ENCODE peak calls at places on chromosomes 12 and 14, in five cellular contexts. G is HepG2; T is CD8-positive, alpha-beta memory T cell; D is upper lobe of left lung; X is CD8-positive, alpha-beta T cell. C is an unnamed sample. For H3K4me1, the result is how much of the 10 kb centered on the place peaks cover.

GRCh38 chr12:100391856-100392255 is 35.0 kb downstream of the SLC17A8 start:
- DNase-seq in X (no peak), T (no peak), G (peak), D (no peak), C (no peak)

GRCh38 chr12:8637244-8637643 is 24.6 kb upstream of the AICDA start:
- DNase-seq in D (no peak), X (no peak), T (no peak), G (no peak), C (no peak)

GRCh38 chr12:128784030-128784770 is 39.6 kb downstream of the SLC15A4 start:
- DNase-seq in X (no peak), D (no peak), G (no peak), T (no peak), C (no peak)

GRCh38 chr12:58496411-58496810 is 423.9 kb downstream of the LRIG3 start:
- DNase-seq in D (no peak), X (no peak), G (no peak), T (no peak), C (no peak)

GRCh38 chr14:48725001-48725734 is 861.0 kb downstream of the RPS29 start:
- DNase-seq in D (no peak), G (no peak), X (no peak), T (no peak), C (no peak)

GRCh38 chr12:108260969-108261368 is 78.1 kb downstream of the CMKLR1 start:
- DNase-seq in X (no peak), T (no peak), D (no peak), G (no peak), C (no peak)

GRCh38 chr14:51880810-51881580 is 20.6 kb downstream of the GNG2 start:
- DNase-seq in T (no peak), D (no peak), X (no peak), G (no peak), C (no peak)

GRCh38 chr14:29548948-29549370 is 378.7 kb downstream of the PRKD1 start:
- DNase-seq in T (no peak), D (no peak), X (no peak), G (peak), C (no peak)

GRCh38 chr12:107337354-107338095 is 244.2 kb upstream of the CRY1 start:
- DNase-seq in X (no peak), G (no peak), D (no peak), T (no peak), C (no peak)

GRCh38 chr14:92986254-92987147 is 63.6 kb downstream of the CHGA start:
- DNase-seq in X (no peak), D (no peak), T (no peak), G (peak), C (no peak)

GRCh38 chr14:68000516-68000915 is 180.9 kb downstream of the RAD51B start:
- DNase-seq in T (no peak), D (no peak), G (no peak), X (no peak), C (no peak)

GRCh38 chr12:113138826-113139225 is 3.3 kb upstream of the RASAL1 start:
- DNase-seq in G (no peak), X (no peak), D (no peak), T (no peak), C (no peak)

GRCh38 chr12:12035229-12035628 is 35.5 kb upstream of the BCL2L14 start:
- DNase-seq in D (no peak), T (no peak), G (no peak), X (no peak), C (no peak)

GRCh38 chr14:35897616-35898111 is 71.5 kb downstream of the BRMS1L start:
- DNase-seq in T (no peak), X (no peak), D (peak), G (peak), C (no peak)

GRCh38 chr12:47813491-47814196 is 6.1 kb downstream of the HDAC7 start:
- DNase-seq in G (no peak), D (peak), X (no peak), T (no peak), C (no peak)

GRCh38 chr12:89706551-89707348 is 1.9 kb downstream of the ATP2B1 start:
- DNase-seq in D (no peak), T (no peak), G (no peak), X (no peak), C (no peak)

GRCh38 chr12:49089831-49090773 is 4.5 kb downstream of the DHH start:
- DNase-seq in G (no peak), T (no peak), D (peak), X (no peak), C (peak)

GRCh38 chr12:67709367-67709954 is 60.9 kb downstream of the DYRK2 start:
- DNase-seq in X (no peak), D (no peak), G (no peak), T (no peak), C (no peak)

GRCh38 chr12:80596509-80596908 is 110.9 kb upstream of the MYF6 start:
- DNase-seq in T (no peak), X (no peak), G (no peak), D (no peak), C (no peak)

GRCh38 chr14:63178912-63179311 is 25.3 kb upstream of the RHOJ start:
- DNase-seq in X (no peak), D (no peak), G (no peak), T (no peak), C (no peak)

GRCh38 chr14:59013672-59014298 is 174.7 kb upstream of the DAAM1 start:
- DNase-seq in T (no peak), X (no peak), G (peak), D (no peak), C (no peak)

GRCh38 chr14:37413050-37413449 is 182.0 kb downstream of the FOXA1 start:
- DNase-seq in D (no peak), T (no peak), X (no peak), G (no peak), C (no peak)

DNA sequence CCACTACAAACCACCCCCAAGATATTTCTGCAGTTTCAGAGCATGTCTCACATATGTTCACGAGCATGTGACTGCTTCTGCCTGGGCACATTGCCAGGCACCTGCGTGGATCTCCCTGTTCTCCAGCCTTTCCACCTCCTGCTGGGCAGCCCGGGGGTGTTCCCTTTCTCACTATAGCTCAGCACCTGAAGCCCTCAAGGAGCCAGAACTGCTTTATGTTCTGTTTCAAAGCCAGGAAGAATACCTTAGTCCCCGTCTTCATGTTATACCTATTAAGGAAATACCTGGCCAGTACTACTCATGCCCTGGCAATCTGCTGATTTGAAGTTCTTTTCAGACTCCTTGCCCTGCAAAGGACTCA is 4.2 kb upstream of the FGF6 start:
- DNase-seq in T (no peak), D (no peak), G (no peak), X (no peak), C (no peak)
- H3K27ac ChIP-seq in T (no peak), D (no peak), G (no peak), X (no peak), C (no peak)

DNA sequence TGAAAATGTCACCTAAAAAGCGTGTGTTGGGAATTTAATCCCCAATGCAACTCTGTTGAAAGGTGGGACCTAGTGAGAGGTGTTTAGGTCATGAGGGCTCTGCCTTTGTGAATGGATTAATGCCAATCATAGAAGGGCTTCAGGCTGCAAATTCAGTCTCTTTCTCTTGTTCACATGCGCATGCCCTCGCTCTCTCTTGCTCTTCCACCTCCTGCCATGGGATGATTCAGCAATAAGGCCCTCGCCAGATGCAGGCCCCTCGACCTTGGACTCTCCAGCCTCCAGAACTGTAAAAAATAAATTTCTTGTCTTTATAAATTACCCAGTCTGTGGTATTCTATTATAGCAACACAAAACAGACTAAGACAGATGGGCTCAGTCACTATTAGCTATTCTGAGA is 55.4 kb downstream of the PLXNC1 start:
- DNase-seq in D (no peak), T (no peak), X (no peak), G (no peak), C (no peak)
- H3K4me1 ChIP-seq in D (under half), T (under half), X (under half), G (half or more), C (under half)

DNA sequence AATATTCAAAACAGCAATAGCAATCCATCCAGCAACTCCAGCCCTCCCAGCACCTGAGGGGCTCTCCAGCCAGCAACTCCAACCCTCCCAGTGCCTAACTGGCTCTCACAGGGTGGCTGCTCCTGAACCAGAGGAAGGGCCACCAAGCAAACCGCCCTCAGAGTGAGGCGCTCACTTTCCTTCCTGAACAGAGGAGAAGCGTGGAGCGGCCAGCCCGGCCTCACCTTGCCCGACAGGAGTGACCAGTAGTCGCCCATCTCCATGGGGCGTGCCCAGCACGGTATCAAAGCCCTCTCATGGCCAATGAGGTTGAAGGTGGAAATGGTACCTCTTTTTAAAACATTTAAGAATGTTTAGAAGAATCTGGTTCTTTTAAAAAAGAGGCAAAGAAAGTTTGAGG is 27.4 kb downstream of the CDC42BPB start:
- DNase-seq in G (no peak), X (no peak), T (no peak), D (no peak), C (peak)
- H3K27ac ChIP-seq in G (no peak), X (no peak), T (no peak), D (no peak), C (peak)

DNA sequence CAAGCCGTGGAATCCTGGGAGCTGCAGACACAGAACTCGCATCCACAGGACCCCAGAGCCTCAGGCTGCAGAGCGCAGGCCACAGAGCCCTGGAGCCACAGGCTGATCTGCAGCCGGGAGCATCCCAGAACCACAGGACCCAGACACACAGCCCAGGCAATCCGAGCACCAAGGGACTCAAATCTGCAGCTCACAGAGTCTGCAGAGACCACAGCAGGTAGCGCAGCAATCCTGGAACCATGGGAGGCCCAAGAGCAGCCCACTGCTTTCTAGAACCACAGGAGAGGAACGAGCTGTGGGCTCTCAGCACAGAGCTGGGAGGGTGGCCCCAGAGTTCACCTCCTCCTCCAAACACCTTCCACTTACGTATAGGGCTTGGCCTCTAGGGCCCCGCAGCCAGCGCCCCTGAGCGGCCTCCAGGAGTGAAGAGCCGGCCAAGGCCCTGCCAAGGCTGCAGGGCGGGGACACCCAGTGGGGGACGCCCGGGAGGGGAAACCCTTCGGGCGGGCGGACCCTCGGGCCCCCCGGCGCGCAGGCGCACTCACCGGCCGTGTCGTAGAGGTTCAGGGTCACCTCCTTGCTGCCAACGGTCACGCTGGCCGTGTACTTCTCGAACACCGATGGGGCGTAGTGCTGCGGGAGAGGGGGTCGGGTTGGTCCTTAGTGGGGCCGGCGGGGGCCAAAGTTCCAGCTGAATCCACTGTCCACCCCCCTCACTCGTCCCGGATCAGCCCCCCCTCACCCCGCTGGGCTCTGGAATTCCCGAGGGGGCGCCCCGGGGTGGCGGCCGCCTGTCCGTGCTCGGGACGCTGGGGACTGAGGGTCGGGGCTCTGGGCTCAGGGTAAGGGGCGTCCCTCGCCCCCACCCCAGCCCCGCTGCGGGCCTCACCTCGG is 634 bp downstream of the RHOF start:
- DNase-seq in X (peak), D (peak), T (peak), G (peak), C (no peak)
- H3K4me1 ChIP-seq in X (half or more), D (half or more), T (half or more), G (half or more), C (under half)

GRCh38 chr14:31162910-31163649 is 44.5 kb downstream of the HECTD1 start:
- DNase-seq in D (no peak), X (no peak), G (no peak), T (no peak), C (no peak)

GRCh38 chr14:31167032-31167431 is 40.6 kb downstream of the HECTD1 start:
- DNase-seq in D (no peak), G (no peak), T (no peak), X (no peak), C (no peak)

GRCh38 chr14:31164115-31164514 is 43.5 kb downstream of the HECTD1 start:
- DNase-seq in G (peak), T (no peak), D (no peak), X (no peak), C (no peak)

GRCh38 chr14:31169877-31170276 is 37.7 kb downstream of the HECTD1 start:
- DNase-seq in D (no peak), X (no peak), T (no peak), G (no peak), C (no peak)

DNA sequence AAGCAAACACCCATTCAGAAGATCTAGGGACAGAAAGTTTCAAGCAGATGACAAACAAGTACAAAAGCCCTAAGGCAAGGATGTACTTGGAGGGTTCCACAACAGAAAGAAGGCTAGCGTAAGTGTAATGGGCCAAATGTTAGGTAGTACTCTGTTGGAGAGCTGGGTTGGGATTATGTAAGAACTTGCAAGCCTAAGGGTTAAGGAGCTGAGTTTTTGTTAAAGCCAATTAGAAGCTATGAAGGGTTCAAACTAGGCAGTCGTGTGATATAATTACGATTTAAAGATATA is 41.4 kb downstream of the HECTD1 start:
- DNase-seq in G (no peak), X (no peak), D (no peak), T (no peak), C (no peak)
- H3K27ac ChIP-seq in G (no peak), X (no peak), D (peak), T (no peak), C (peak)

GRCh38 chr12:124742111-124742510 is 121.6 kb downstream of the SCARB1 start:
- DNase-seq in D (peak), X (no peak), T (no peak), G (no peak), C (no peak)

GRCh38 chr12:124744273-124744640 is 119.4 kb downstream of the SCARB1 start:
- DNase-seq in G (no peak), X (no peak), T (no peak), D (no peak), C (no peak)

GRCh38 chr12:124741211-124741610 is 122.5 kb downstream of the SCARB1 start:
- DNase-seq in X (no peak), T (no peak), G (no peak), D (no peak), C (no peak)

GRCh38 chr12:124743479-124744272 is 120.0 kb downstream of the SCARB1 start:
- DNase-seq in X (no peak), T (no peak), D (no peak), G (no peak), C (no peak)

GRCh38 chr12:124742702-124743101 is 121.0 kb downstream of the SCARB1 start:
- DNase-seq in G (no peak), T (no peak), X (no peak), D (peak), C (no peak)
- H3K4me1 ChIP-seq in G (half or more), T (under half), X (under half), D (under half), C (under half)

GRCh38 chr14:69190191-69190590 is 1.1 kb upstream of the EXD2 start:
- DNase-seq in T (no peak), G (no peak), D (no peak), X (no peak), C (no peak)

GRCh38 chr14:69191340-69192111 is at the start of gene EXD2:
- DNase-seq in G (peak), X (peak), D (peak), T (peak), C (peak)
- H3K27ac ChIP-seq in G (peak), X (peak), D (peak), T (peak), C (peak)